ENCODE peak calls at places on chromosomes 5 and 9, in seven cellular contexts. P is IMR-90, X is A549, F is HepG2, Q is H1, W is K562, M is GM12878. D is an unnamed sample.

GRCh38 chr9:106921341-106921899 is 58.5 kb downstream of the ZNF462 start:
- DNase-seq in Q (no peak), F (peak; percentile 8), W (peak; percentile 22), P (peak; percentile 84), M (no peak), X (no peak), D (peak; percentile 23)

GRCh38 chr9:23665051-23665450 is 161.0 kb downstream of the ELAVL2 start:
- DNase-seq in F (no peak), W (no peak), P (no peak), M (no peak), X (no peak), Q (no peak), D (no peak)

GRCh38 chr5:4093970-4094369 is 498.3 kb downstream of the IRX1 start:
- DNase-seq in M (no peak), P (no peak), W (no peak), Q (no peak), X (no peak), F (no peak), D (no peak)

GRCh38 chr5:173480896-173481295 is 135.6 kb downstream of the BOD1 start:
- DNase-seq in X (no peak), P (no peak), Q (no peak), W (no peak), M (no peak), F (no peak), D (no peak)

GRCh38 chr9:137618105-137619067 is at the start of gene EHMT1:
- DNase-seq in F (peak; percentile 67), W (peak; percentile 98), Q (peak; percentile 95), X (peak; percentile 86), P (peak; percentile 74), M (peak; percentile 32), D (peak; percentile 50)

GRCh38 chr5:94640176-94640575 is 21.7 kb downstream of the SLF1 start:
- DNase-seq in Q (no peak), P (no peak), X (no peak), F (no peak), W (no peak), M (no peak), D (no peak)

GRCh38 chr5:98763001-98763630 is 10.3 kb upstream of the RGMB start:
- DNase-seq in F (no peak), Q (no peak), W (no peak), P (peak; percentile 93), X (no peak), M (no peak), D (no peak)

GRCh38 chr5:75190227-75190626 is 46.5 kb downstream of the ANKRD31 start:
- DNase-seq in W (no peak), X (no peak), Q (no peak), F (no peak), P (no peak), M (no peak), D (no peak)

GRCh38 chr5:143051244-143052058 is 281.3 kb downstream of the ARHGAP26 start:
- DNase-seq in X (no peak), F (peak; percentile 78), P (peak; percentile 90), Q (no peak), M (no peak), W (peak; percentile 11), D (no peak)

GRCh38 chr9:71812385-71812784 is 44.1 kb upstream of the CEMIP2 start:
- DNase-seq in P (peak; percentile 12), W (no peak), X (no peak), Q (no peak), F (no peak), M (no peak), D (no peak)
- TF ChIP-seq CTCF in P (peak; percentile 2), W (no peak), X (no peak), Q (no peak), F (no peak), M (no peak), D (no peak)

GRCh38 chr5:109668237-109668636 is 21.5 kb upstream of the MAN2A1 start:
- DNase-seq in F (no peak), Q (no peak), M (no peak), W (no peak), P (no peak), X (no peak), D (no peak)

GRCh38 chr5:109668668-109669422 is 20.9 kb upstream of the MAN2A1 start:
- DNase-seq in Q (no peak), X (no peak), F (no peak), M (no peak), P (no peak), W (no peak), D (no peak)
- TF ChIP-seq CEBPB in Q (no peak), X (no peak), F (no peak), M (no peak), P (no peak), W (no peak), D (no peak)

DNA sequence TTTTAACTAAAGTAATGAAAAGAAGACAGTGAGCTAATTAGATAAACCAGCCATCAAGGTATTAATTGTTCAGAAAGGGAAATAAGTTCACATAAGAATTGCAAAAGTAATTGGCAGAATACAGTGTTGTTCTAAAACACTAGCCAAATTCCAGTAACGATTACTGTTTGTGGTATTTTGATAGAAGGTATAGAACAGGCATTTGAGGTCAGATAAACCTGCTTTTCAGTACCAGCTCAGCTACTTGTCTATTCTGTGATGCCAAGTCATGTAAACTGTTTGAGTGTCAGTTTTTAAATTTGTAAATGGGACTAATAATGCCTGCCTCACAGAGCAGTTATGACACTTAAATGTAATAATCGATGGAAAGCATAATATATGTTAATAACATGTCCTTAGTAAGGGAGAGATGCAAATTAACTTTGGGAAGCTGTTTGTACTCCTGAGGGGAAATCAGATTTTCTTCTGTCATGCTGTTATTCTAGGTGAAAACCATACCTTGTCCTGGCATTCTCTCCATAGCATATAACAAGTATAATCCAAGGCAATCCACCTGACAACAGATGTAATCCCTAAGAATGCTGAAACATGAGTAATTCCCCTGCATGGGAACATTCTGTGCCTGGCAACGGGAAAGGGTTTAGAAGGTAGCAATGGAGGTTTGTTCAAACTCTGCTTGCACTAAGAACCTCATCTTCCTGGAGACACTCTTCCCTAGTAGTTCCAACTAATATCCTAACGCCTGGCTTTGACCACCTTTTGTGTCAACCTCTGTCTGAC is 509.5 kb upstream of the PAPPA start:
- DNase-seq in X (no peak), Q (no peak), F (no peak), M (no peak), W (no peak), P (no peak), D (no peak)
- TF ChIP-seq CTCF in X (no peak), Q (no peak), F (no peak), M (no peak), W (no peak), P (no peak), D (no peak)

DNA sequence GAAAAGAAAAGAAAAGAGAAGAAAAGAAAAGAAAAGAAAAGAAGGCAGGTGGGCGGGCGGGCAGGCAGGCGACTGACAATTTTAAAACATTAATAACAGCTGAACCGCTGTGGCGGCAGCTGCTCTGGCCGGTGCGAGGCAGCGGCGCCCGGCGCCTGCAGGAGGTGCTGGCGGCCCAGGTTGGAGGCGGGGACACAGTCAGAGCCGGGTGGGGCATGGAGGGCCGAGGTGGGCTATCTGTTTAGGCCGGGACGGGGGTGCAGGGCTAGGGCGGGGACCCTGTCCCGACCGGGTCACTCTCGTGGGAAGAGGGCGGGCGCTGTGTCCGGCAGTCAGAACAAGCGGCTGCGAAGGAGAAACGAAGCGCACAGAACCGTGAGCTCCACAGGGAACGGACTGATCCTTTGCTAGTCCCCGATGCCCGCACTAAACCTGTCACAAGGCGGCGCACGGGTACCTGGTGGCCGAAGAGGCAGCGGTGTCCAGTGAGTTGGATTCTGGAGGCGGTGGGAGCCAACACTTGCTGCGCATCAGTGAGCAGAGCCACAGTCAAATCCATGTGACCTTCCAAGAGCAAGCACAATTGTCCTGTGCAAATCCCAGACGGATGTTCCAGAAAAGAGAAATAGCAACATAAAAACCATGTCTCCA is 13.6 kb upstream of the ALDOB start:
- DNase-seq in M (no peak), F (no peak), X (peak; percentile 89), Q (peak; percentile 92), P (peak; percentile 54), W (peak; percentile 84), D (peak; percentile 83)
- TF ChIP-seq CEBPB in M (no peak), F (no peak), X (no peak), Q (no peak), P (no peak), W (no peak), D (no peak)

DNA sequence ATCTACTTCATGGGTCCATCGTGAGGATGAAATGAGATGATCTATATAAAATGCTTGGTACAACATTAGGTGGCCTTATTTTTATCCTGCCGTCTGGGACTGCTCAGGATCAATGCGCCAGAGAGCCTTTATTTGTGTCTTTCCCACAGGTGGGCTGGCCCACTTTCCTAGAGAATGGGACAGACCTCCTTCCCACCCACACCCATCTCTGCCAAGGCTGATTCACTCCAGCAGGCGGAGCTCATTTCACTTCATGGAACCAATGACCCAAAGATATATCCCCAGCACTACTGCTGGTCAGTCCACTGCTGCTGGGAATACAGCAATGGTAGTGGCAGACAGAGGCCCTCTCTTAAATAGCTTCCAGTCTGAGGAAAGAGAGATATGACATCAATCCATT is 35.7 kb downstream of the TGFBI start:
- DNase-seq in F (no peak), Q (no peak), W (peak; percentile 33), X (no peak), M (no peak), P (no peak), D (no peak)
- TF ChIP-seq CTCF in F (no peak), Q (peak; percentile 44), W (peak; percentile 74), X (no peak), M (no peak), P (peak; percentile 21), D (peak; percentile 37)

GRCh38 chr5:146965781-146966659 is 87.5 kb upstream of the PPP2R2B start:
- DNase-seq in F (peak; percentile 78), W (peak; percentile 43), X (peak; percentile 30), M (peak; percentile 26), P (peak; percentile 69), Q (peak; percentile 75), D (peak; percentile 74)
- TF ChIP-seq CEBPB in F (no peak), W (no peak), X (no peak), M (no peak), P (no peak), Q (no peak), D (no peak)